ENCODE peak calls at places on chromosomes 5 and 9, in five cellular contexts. U is GM12878, R is NT2/D1, P is HepG2, J is H1. Q is an unnamed sample.

GRCh38 chr9:127853312-127854168 is 918 bp downstream of the ENG start:
- DNase-seq in U (no peak), P (no peak), R (no peak), J (no peak), Q (no peak)

GRCh38 chr5:65873181-65873580 is 53.2 kb upstream of the ERBIN start:
- DNase-seq in U (no peak), P (no peak), R (no peak), J (no peak), Q (no peak)

GRCh38 chr9:112866662-112867274 is 23.9 kb downstream of the SLC46A2 start:
- DNase-seq in R (peak), U (no peak), P (no peak), J (no peak), Q (no peak)

GRCh38 chr5:150556859-150557506 is 49.1 kb downstream of the NDST1 start:
- DNase-seq in P (no peak), R (no peak), U (peak), J (no peak), Q (no peak)

GRCh38 chr5:5141625-5142527 is 1.7 kb downstream of the ADAMTS16 start:
- DNase-seq in U (no peak), R (peak), J (no peak), P (peak), Q (peak)

GRCh38 chr9:132993511-132993939 is 15.0 kb downstream of the GFI1B start:
- DNase-seq in J (no peak), R (no peak), P (peak), U (no peak), Q (no peak)

GRCh38 chr5:14270212-14270702 is 127.1 kb downstream of the TRIO start:
- DNase-seq in R (peak), U (no peak), J (no peak), P (peak), Q (peak)

GRCh38 chr5:172438304-172438652 is 16.0 kb downstream of the SH3PXD2B start:
- DNase-seq in R (no peak), P (peak), J (no peak), U (no peak), Q (no peak)

GRCh38 chr5:18281947-18282557 is 647.8 kb downstream of the TAF11L14 start:
- DNase-seq in J (no peak), U (no peak), P (peak), R (no peak), Q (peak)

GRCh38 chr5:59002162-59002825 is 419.4 kb downstream of the RAB3C start:
- DNase-seq in U (no peak), R (no peak), P (no peak), J (no peak), Q (no peak)

GRCh38 chr9:109277451-109277850 is 43.4 kb downstream of the EPB41L4B start:
- DNase-seq in P (peak), J (no peak), U (no peak), R (no peak), Q (no peak)

GRCh38 chr9:78243130-78243529 is 7.3 kb downstream of the CEP78 start:
- DNase-seq in U (no peak), P (no peak), J (no peak), R (no peak), Q (no peak)

GRCh38 chr9:5470122-5470521 is 19.8 kb downstream of the CD274 start:
- DNase-seq in R (no peak), P (no peak), U (no peak), J (no peak), Q (no peak)

GRCh38 chr5:150595466-150596031 is 44.9 kb upstream of the SYNPO start:
- DNase-seq in U (no peak), R (no peak), J (no peak), P (no peak), Q (no peak)

GRCh38 chr9:113603773-113604172 is 140.2 kb downstream of the RGS3 start:
- DNase-seq in J (no peak), P (no peak), R (no peak), U (no peak), Q (no peak)

GRCh38 chr5:31197183-31197582 is 3.7 kb downstream of the CDH6 start:
- DNase-seq in P (no peak), U (no peak), R (no peak), J (no peak), Q (no peak)

GRCh38 chr5:71778678-71779276 is 59.7 kb downstream of the CARTPT start:
- DNase-seq in J (no peak), R (peak), P (peak), U (no peak), Q (peak)

GRCh38 chr5:171272996-171273970 is 35.8 kb upstream of the TLX3 start:
- DNase-seq in U (no peak), R (peak), J (peak), P (peak), Q (peak)

GRCh38 chr9:75910716-75911115 is 20.2 kb downstream of the PCSK5 start:
- DNase-seq in J (no peak), U (no peak), P (no peak), R (no peak), Q (no peak)

GRCh38 chr5:65364907-65365306 is 116.8 kb downstream of the ADAMTS6 start:
- DNase-seq in P (peak), R (no peak), J (no peak), U (no peak), Q (no peak)

GRCh38 chr9:113352411-113352810 is 3.1 kb downstream of the BSPRY start:
- DNase-seq in P (no peak), J (no peak), U (no peak), R (no peak), Q (no peak)

GRCh38 chr9:14158911-14159310 is 155.0 kb downstream of the NFIB start:
- DNase-seq in J (no peak), R (no peak), U (no peak), P (no peak), Q (no peak)

GRCh38 chr9:18507151-18507550 is 33.2 kb downstream of the ADAMTSL1 start:
- DNase-seq in P (no peak), R (no peak), J (no peak), U (no peak), Q (no peak)

GRCh38 chr9:121902483-121903135 is 190.5 kb downstream of the TTLL11 start:
- DNase-seq in U (peak), R (no peak), J (no peak), P (no peak), Q (no peak)

GRCh38 chr5:130692766-130693165 is 472.3 kb downstream of the HINT1 start:
- DNase-seq in U (no peak), J (no peak), R (no peak), P (no peak), Q (peak)

GRCh38 chr9:89605181-89606048 is 603 bp downstream of the GADD45G start:
- DNase-seq in U (no peak), R (no peak), J (no peak), P (no peak), Q (peak)

GRCh38 chr9:111316796-111317195 is 13.2 kb downstream of the OR2K2 start:
- DNase-seq in J (no peak), P (no peak), R (no peak), U (no peak), Q (no peak)

GRCh38 chr5:157502143-157502647 is 42.2 kb downstream of the NIPAL4 start:
- DNase-seq in P (no peak), R (no peak), J (no peak), U (peak), Q (no peak)

GRCh38 chr5:74336286-74336685 is 304.2 kb downstream of the ENC1 start:
- DNase-seq in U (no peak), P (no peak), J (no peak), R (no peak), Q (no peak)

GRCh38 chr9:89177401-89178161 is 1.0 kb downstream of the SHC3 start:
- DNase-seq in R (no peak), U (no peak), P (no peak), J (no peak), Q (no peak)

GRCh38 chr9:134396825-134397224 is 70.6 kb downstream of the RXRA start:
- DNase-seq in U (no peak), R (no peak), P (no peak), J (no peak), Q (no peak)

GRCh38 chr9:133460405-133461175 is 812 bp downstream of the CACFD1 start:
- DNase-seq in J (no peak), P (peak), U (no peak), R (no peak), Q (no peak)

GRCh38 chr9:26292943-26293342 is 599.7 kb downstream of the CAAP1 start:
- DNase-seq in U (no peak), P (no peak), J (no peak), R (no peak), Q (no peak)

GRCh38 chr5:168472329-168472728 is 13.9 kb upstream of the RARS1 start:
- DNase-seq in U (no peak), R (peak), P (no peak), J (no peak), Q (no peak)

GRCh38 chr5:168992687-168993086 is 308.3 kb downstream of the SLIT3 start:
- DNase-seq in U (no peak), J (no peak), R (no peak), P (peak), Q (peak)

GRCh38 chr5:102421647-102422046 is 77.2 kb downstream of the SLCO6A1 start:
- DNase-seq in J (no peak), U (no peak), P (peak), R (no peak), Q (no peak)

DNA sequence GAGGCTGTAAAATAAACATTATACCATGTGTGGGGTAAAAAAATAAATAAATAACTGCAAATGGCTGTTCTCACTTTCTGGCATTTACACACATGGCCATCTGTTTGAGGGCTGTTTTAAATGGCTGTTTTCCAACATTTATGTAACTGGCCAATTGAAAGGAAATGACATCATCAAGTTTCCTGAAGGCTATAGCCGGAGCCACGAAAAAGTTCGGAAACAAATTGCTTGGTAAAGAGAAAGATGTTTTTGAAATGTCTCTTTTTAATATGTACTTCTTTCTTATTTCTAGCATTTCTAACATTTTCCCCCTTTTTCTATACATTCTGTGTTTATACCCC is 95.4 kb upstream of the DAB2 start:
- DNase-seq in J (no peak), R (no peak), P (no peak), U (no peak), Q (no peak)
- TF ChIP-seq SUZ12 in J (no peak), R (no peak), P (no peak), U (no peak), Q (no peak)

DNA sequence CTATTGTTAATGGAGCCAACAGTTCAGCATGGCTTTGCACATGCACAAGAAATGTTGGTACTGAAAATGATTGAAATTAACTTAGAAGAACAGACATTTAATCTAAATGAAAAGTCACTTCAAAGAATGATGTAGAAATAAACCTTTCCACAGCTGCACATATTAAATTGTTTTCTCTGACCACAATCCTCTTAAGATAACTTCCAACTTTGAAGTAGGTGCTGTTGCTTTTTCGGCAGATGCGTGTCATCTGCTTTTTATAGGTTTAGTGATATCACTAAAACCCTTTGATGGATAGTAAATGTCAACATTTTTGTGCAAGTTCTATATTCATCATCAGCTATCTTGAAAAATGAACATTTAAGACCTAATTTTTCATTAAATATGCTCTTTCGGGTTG is 25.3 kb upstream of the SLC1A3 start:
- DNase-seq in R (no peak), P (no peak), U (no peak), J (no peak), Q (no peak)
- TF ChIP-seq SUZ12 in R (no peak), P (no peak), U (no peak), J (no peak), Q (no peak)

DNA sequence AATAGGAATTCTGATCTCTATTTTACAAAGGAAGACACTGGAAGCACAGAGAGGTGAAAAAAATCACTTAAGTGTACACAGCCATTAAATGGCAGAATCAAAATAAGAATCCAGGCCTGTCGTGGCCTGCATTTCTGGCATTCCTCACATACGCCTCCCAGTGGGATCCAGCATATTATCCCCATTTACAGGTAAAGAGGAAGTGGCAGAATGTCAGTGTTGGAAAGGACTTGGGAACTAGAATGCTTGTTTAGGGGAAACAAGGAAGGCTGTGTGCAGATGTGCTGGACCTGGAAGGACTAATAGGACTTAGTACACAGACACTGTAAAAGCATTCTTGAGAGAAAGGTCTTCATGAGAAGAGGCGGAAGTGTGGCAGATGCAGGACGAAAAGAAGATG is 241.8 kb downstream of the TRIM32 start:
- DNase-seq in R (peak), U (no peak), P (no peak), J (peak), Q (no peak)
- TF ChIP-seq SUZ12 in R (no peak), U (no peak), P (no peak), J (no peak), Q (no peak)

DNA sequence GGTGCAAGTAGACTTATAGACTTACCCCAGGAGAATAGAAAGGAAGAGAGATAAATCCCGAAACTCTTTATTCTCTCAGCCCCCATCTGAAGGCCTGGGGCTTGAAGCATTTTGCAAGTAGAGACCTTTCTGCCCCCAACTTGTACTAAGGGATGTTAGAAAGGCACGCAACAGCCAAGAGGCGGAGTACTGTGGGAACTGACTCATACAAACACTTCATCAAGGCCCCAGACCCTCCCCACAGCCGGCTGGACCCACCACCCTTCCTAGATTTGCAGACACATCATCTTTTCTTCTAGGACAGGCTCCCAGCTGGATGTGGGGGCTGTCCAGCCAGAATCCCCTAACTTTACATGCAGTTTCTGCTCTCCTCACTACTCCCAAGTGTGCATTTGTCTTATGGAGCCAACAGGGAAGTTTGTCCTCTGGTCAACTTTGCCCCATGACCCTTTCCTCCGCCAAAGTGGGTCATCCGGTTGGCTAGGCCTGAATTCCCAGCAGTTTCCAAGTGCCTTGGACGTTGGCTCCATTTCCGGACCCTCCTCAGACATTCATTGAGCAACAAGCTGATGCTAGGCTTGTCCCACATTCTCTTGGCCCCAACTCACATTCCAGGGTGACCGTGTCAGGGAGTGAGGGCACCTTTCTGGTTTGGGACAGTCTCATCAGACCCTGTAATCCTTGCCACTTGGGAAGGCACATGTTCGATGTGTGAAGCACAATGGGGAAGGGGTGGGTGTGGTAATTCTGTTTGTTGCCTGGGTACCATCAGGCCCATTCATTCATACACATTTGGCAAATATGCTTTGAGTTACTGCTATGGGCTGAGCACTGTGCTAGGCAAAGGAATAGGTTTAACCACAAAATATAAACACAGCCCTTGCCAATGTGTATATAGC is 64.6 kb downstream of the ABLIM3 start:
- DNase-seq in J (no peak), P (no peak), R (no peak), U (no peak), Q (no peak)
- TF ChIP-seq SUZ12 in J (no peak), P (no peak), R (no peak), U (no peak), Q (no peak)

DNA sequence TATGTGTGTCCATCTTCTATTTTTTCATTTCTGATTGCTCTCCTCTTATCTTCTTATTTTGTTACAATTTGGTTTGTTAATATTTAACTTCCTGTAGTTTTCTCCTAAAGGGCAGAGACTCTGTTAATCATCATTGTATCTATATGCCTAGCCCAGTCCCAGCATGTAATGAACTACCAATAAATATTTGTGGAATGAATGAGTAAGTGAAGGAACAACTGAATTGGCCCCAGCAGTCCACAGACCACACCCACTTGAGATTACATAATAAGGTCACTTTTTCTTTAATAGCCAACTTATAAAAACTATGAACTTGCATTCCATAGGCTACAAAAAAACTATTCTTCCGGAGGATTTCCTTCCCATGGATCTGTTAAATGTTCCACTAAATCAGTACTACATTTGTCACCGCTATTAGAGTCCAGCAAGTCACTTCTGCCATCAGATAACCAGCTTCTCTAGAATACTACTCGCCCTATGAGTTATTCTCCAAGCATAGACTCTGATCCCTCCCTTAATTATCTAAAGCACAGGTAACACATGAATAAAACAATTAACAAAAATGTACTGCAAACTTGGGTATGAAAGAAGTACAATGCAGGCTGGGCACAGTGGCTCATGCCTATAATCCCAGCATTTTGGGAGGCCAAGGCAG is 27.5 kb upstream of the TNPO1 start:
- DNase-seq in R (no peak), U (no peak), J (no peak), P (peak), Q (no peak)
- TF ChIP-seq SUZ12 in R (no peak), U (no peak), J (no peak), P (no peak), Q (no peak)

DNA sequence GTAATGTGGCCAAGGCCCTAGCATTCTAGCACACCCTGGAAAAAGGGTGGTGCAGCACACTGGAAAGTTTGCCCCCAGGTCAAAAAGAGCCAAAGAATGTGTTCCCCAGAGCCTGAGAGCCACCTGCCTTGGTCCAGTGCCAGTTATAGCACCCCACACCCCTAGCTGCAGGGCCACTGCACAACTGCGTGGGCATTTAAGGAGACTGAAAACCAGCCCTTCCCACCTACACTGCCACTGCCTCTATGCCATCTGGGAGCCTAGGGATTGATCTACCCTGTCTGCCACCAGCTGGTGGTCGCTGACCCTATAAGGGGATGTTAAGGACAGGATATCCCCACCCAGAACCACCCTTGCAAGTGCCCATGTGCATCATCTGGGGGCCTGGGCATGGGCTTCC is 38.2 kb upstream of the PTPRD start:
- DNase-seq in P (no peak), J (no peak), U (no peak), R (no peak), Q (no peak)
- TF ChIP-seq SUZ12 in P (no peak), J (no peak), U (no peak), R (no peak), Q (no peak)

DNA sequence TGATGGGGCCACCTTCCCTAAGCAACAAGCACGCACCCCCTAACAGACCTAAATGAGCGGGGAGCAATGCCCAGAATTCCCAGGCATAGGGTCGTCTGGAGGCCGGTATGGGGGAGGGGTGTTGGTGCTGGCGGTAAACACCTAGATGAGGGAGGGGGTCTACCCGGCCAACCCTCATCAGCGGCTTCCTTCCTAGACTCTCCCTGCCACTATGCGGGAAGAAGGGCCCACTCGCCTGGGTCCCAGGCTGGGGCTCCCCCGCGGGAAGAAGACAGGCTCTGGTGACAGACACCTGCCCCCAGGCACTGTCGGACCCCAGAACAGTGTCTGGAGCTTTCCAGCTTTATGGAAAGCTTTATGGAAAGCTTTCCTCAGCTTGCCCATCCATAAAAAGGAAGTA is 519.0 kb upstream of the SEMA6A start:
- DNase-seq in U (no peak), R (no peak), P (no peak), J (no peak), Q (no peak)
- TF ChIP-seq SUZ12 in U (no peak), R (no peak), P (no peak), J (no peak), Q (no peak)

GRCh38 chr5:135635471-135635870 is 56.7 kb upstream of the CXCL14 start:
- DNase-seq in J (no peak), U (no peak), R (no peak), P (no peak), Q (no peak)
- TF ChIP-seq SUZ12 in J (no peak), U (no peak), R (no peak), P (no peak), Q (no peak)

DNA sequence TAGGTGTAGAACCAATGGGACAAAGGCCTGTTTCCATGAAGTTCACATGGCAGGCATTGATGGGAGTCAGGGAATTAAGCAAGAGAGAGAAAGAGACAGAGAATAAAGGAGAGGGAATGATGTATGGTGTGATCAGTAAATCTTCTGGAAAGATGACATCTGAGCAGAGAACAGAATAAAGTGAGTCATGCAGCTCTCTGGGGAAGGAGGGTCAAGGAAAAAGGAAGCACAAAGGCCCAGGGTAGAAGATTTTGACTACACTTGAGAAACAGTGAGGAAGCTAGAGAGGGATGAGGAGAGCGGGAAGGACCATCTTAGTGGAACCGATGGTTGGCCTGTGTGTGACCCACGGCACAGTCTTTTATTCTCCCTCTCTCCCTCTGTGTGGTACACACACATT is 425.9 kb downstream of the SPOCK1 start:
- DNase-seq in J (no peak), R (no peak), P (no peak), U (no peak), Q (no peak)
- TF ChIP-seq SUZ12 in J (no peak), R (no peak), P (no peak), U (no peak), Q (no peak)

Q was measured in HEK293T.